ENCODE peak calls at places on chromosomes 7 and 10, in eight cellular contexts. One of them, this sample, is unnamed.

GRCh38 chr7:152341039-152341913 is 94.5 kb downstream of the KMT2C start:
- DNase-seq in choroid plexus epithelial cell: peak
- DNase-seq in AG10803: peak
- DNase-seq in Calu3: peak
- DNase-seq in lower lobe of right lung: no peak
- DNase-seq in left ventricle myocardium inferior: no peak
- DNase-seq in transverse colon: no peak
- DNase-seq in chondrocyte: no peak
- DNase-seq in this sample: no peak

GRCh38 chr7:83457022-83457892 is 191.7 kb downstream of the SEMA3E start:
- DNase-seq in chondrocyte: no peak
- DNase-seq in choroid plexus epithelial cell: peak
- DNase-seq in lower lobe of right lung: no peak
- DNase-seq in left ventricle myocardium inferior: no peak
- DNase-seq in Calu3: no peak
- DNase-seq in transverse colon: no peak
- DNase-seq in AG10803: peak
- DNase-seq in this sample: no peak

GRCh38 chr7:44213206-44213871 is 12.6 kb downstream of the YKT6 start:
- DNase-seq in chondrocyte: peak
- DNase-seq in left ventricle myocardium inferior: no peak
- DNase-seq in Calu3: no peak
- DNase-seq in lower lobe of right lung: no peak
- DNase-seq in choroid plexus epithelial cell: no peak
- DNase-seq in transverse colon: no peak
- DNase-seq in AG10803: no peak
- DNase-seq in this sample: peak

GRCh38 chr7:20796565-20796964 is 9.9 kb upstream of the SP8 start:
- DNase-seq in transverse colon: no peak
- DNase-seq in lower lobe of right lung: no peak
- DNase-seq in AG10803: no peak
- DNase-seq in left ventricle myocardium inferior: no peak
- DNase-seq in choroid plexus epithelial cell: no peak
- DNase-seq in chondrocyte: no peak
- DNase-seq in Calu3: no peak
- DNase-seq in this sample: no peak

GRCh38 chr10:89900554-89900953 is 199.2 kb downstream of the KIF20B start:
- DNase-seq in lower lobe of right lung: no peak
- DNase-seq in Calu3: no peak
- DNase-seq in AG10803: no peak
- DNase-seq in choroid plexus epithelial cell: no peak
- DNase-seq in chondrocyte: no peak
- DNase-seq in left ventricle myocardium inferior: no peak
- DNase-seq in transverse colon: no peak
- DNase-seq in this sample: no peak

GRCh38 chr7:80552304-80552703 is 40.4 kb upstream of the GNAT3 start:
- DNase-seq in transverse colon: no peak
- DNase-seq in Calu3: no peak
- DNase-seq in AG10803: peak
- DNase-seq in left ventricle myocardium inferior: no peak
- DNase-seq in lower lobe of right lung: no peak
- DNase-seq in choroid plexus epithelial cell: peak
- DNase-seq in chondrocyte: no peak
- DNase-seq in this sample: no peak

GRCh38 chr7:42982604-42983115 is 50.5 kb downstream of the MRPL32 start:
- DNase-seq in transverse colon: no peak
- DNase-seq in left ventricle myocardium inferior: no peak
- DNase-seq in Calu3: no peak
- DNase-seq in choroid plexus epithelial cell: no peak
- DNase-seq in lower lobe of right lung: no peak
- DNase-seq in chondrocyte: no peak
- DNase-seq in AG10803: no peak
- DNase-seq in this sample: no peak

GRCh38 chr7:94440460-94441039 is 45.9 kb downstream of the COL1A2 start:
- DNase-seq in Calu3: peak
- DNase-seq in choroid plexus epithelial cell: peak
- DNase-seq in chondrocyte: no peak
- DNase-seq in transverse colon: peak
- DNase-seq in left ventricle myocardium inferior: no peak
- DNase-seq in lower lobe of right lung: no peak
- DNase-seq in AG10803: peak
- DNase-seq in this sample: no peak

GRCh38 chr10:49739426-49739825 is 22.7 kb downstream of the OGDHL start:
- DNase-seq in left ventricle myocardium inferior: no peak
- DNase-seq in Calu3: no peak
- DNase-seq in chondrocyte: no peak
- DNase-seq in lower lobe of right lung: no peak
- DNase-seq in transverse colon: no peak
- DNase-seq in choroid plexus epithelial cell: no peak
- DNase-seq in AG10803: no peak
- DNase-seq in this sample: no peak

GRCh38 chr10:70774810-70775678 is 10.1 kb downstream of the TBATA start:
- DNase-seq in Calu3: no peak
- DNase-seq in lower lobe of right lung: peak
- DNase-seq in left ventricle myocardium inferior: no peak
- DNase-seq in chondrocyte: no peak
- DNase-seq in transverse colon: no peak
- DNase-seq in choroid plexus epithelial cell: no peak
- DNase-seq in AG10803: no peak
- DNase-seq in this sample: no peak

GRCh38 chr7:93883917-93884345 is 6.6 kb downstream of the TFPI2 start:
- DNase-seq in AG10803: no peak
- DNase-seq in transverse colon: no peak
- DNase-seq in lower lobe of right lung: no peak
- DNase-seq in Calu3: no peak
- DNase-seq in choroid plexus epithelial cell: peak
- DNase-seq in chondrocyte: no peak
- DNase-seq in left ventricle myocardium inferior: no peak
- DNase-seq in this sample: no peak

GRCh38 chr10:92830478-92831389 is 17.6 kb upstream of the EXOC6 start:
- DNase-seq in lower lobe of right lung: no peak
- DNase-seq in transverse colon: no peak
- DNase-seq in choroid plexus epithelial cell: no peak
- DNase-seq in AG10803: no peak
- DNase-seq in left ventricle myocardium inferior: no peak
- DNase-seq in Calu3: no peak
- DNase-seq in chondrocyte: no peak
- DNase-seq in this sample: no peak

GRCh38 chr7:132002343-132002968 is 446.0 kb upstream of the PODXL start:
- DNase-seq in lower lobe of right lung: no peak
- DNase-seq in chondrocyte: no peak
- DNase-seq in transverse colon: no peak
- DNase-seq in AG10803: no peak
- DNase-seq in left ventricle myocardium inferior: no peak
- DNase-seq in choroid plexus epithelial cell: peak
- DNase-seq in Calu3: no peak
- DNase-seq in this sample: no peak

GRCh38 chr10:132511692-132512442 is 25.7 kb upstream of the INPP5A start:
- DNase-seq in left ventricle myocardium inferior: no peak
- DNase-seq in lower lobe of right lung: no peak
- DNase-seq in choroid plexus epithelial cell: no peak
- DNase-seq in transverse colon: peak
- DNase-seq in AG10803: no peak
- DNase-seq in Calu3: no peak
- DNase-seq in chondrocyte: no peak
- DNase-seq in this sample: no peak

GRCh38 chr7:132055331-132056120 is 499.1 kb upstream of the PODXL start:
- DNase-seq in AG10803: no peak
- DNase-seq in transverse colon: no peak
- DNase-seq in left ventricle myocardium inferior: no peak
- DNase-seq in Calu3: no peak
- DNase-seq in chondrocyte: no peak
- DNase-seq in lower lobe of right lung: no peak
- DNase-seq in choroid plexus epithelial cell: no peak
- DNase-seq in this sample: no peak

GRCh38 chr7:8434290-8435002 is 1.0 kb downstream of the NXPH1 start:
- DNase-seq in chondrocyte: no peak
- DNase-seq in Calu3: no peak
- DNase-seq in left ventricle myocardium inferior: no peak
- DNase-seq in choroid plexus epithelial cell: no peak
- DNase-seq in lower lobe of right lung: no peak
- DNase-seq in AG10803: no peak
- DNase-seq in transverse colon: no peak
- DNase-seq in this sample: no peak

GRCh38 chr10:109780997-109781396 is 142.3 kb downstream of the XPNPEP1 start:
- DNase-seq in lower lobe of right lung: no peak
- DNase-seq in Calu3: no peak
- DNase-seq in transverse colon: no peak
- DNase-seq in chondrocyte: no peak
- DNase-seq in left ventricle myocardium inferior: no peak
- DNase-seq in AG10803: no peak
- DNase-seq in choroid plexus epithelial cell: no peak
- DNase-seq in this sample: no peak
- TF ChIP-seq CTCF in lower lobe of right lung: no peak
- TF ChIP-seq CTCF in Calu3: no peak
- TF ChIP-seq CTCF in transverse colon: no peak
- TF ChIP-seq CTCF in chondrocyte: no peak
- TF ChIP-seq CTCF in left ventricle myocardium inferior: no peak
- TF ChIP-seq CTCF in AG10803: no peak
- TF ChIP-seq CTCF in choroid plexus epithelial cell: no peak
- TF ChIP-seq CTCF in this sample: no peak

GRCh38 chr7:55050286-55050685 is 31.5 kb downstream of the EGFR start:
- DNase-seq in transverse colon: no peak
- DNase-seq in chondrocyte: no peak
- DNase-seq in lower lobe of right lung: no peak
- DNase-seq in Calu3: no peak
- DNase-seq in choroid plexus epithelial cell: no peak
- DNase-seq in AG10803: peak
- DNase-seq in left ventricle myocardium inferior: no peak
- DNase-seq in this sample: no peak
- TF ChIP-seq CTCF in transverse colon: no peak
- TF ChIP-seq CTCF in chondrocyte: peak
- TF ChIP-seq CTCF in lower lobe of right lung: no peak
- TF ChIP-seq CTCF in Calu3: no peak
- TF ChIP-seq CTCF in choroid plexus epithelial cell: peak
- TF ChIP-seq CTCF in AG10803: peak
- TF ChIP-seq CTCF in left ventricle myocardium inferior: no peak
- TF ChIP-seq CTCF in this sample: no peak

GRCh38 chr10:81981724-81982123 is 106.7 kb downstream of the NRG3 start:
- DNase-seq in Calu3: no peak
- DNase-seq in lower lobe of right lung: no peak
- DNase-seq in chondrocyte: no peak
- DNase-seq in left ventricle myocardium inferior: no peak
- DNase-seq in transverse colon: no peak
- DNase-seq in AG10803: no peak
- DNase-seq in choroid plexus epithelial cell: no peak
- DNase-seq in this sample: no peak

DNA sequence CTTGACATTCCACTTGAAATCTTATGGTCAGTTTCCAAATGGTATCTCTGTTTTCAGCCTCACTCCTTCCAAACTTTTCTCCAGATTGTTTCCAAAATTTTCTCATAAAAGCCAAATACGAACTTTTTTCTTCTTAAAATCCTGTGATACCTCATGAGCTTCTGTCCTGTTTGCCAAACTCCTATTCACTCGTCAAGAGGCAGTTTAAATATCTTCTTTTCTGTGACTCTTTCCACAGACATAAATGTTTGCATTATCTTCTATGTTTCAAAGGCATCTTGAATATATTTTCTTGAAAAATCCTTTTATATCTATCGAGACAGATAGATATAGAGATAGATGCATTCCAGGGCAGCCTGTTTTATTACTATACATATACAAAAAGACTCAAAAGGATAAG is 109.4 kb downstream of the NRG3 start:
- DNase-seq in left ventricle myocardium inferior: no peak
- DNase-seq in AG10803: no peak
- DNase-seq in Calu3: no peak
- DNase-seq in choroid plexus epithelial cell: no peak
- DNase-seq in chondrocyte: no peak
- DNase-seq in transverse colon: no peak
- DNase-seq in lower lobe of right lung: no peak
- DNase-seq in this sample: no peak
- TF ChIP-seq CTCF in left ventricle myocardium inferior: no peak
- TF ChIP-seq CTCF in AG10803: no peak
- TF ChIP-seq CTCF in Calu3: no peak
- TF ChIP-seq CTCF in choroid plexus epithelial cell: no peak
- TF ChIP-seq CTCF in chondrocyte: no peak
- TF ChIP-seq CTCF in transverse colon: no peak
- TF ChIP-seq CTCF in lower lobe of right lung: no peak
- TF ChIP-seq CTCF in this sample: no peak

GRCh38 chr10:43228783-43229207 is 38.1 kb downstream of the RASGEF1A start:
- DNase-seq in left ventricle myocardium inferior: peak
- DNase-seq in transverse colon: peak
- DNase-seq in chondrocyte: peak
- DNase-seq in choroid plexus epithelial cell: no peak
- DNase-seq in AG10803: no peak
- DNase-seq in lower lobe of right lung: peak
- DNase-seq in Calu3: no peak
- DNase-seq in this sample: peak

GRCh38 chr10:43231523-43232078 is 35.3 kb downstream of the RASGEF1A start:
- DNase-seq in lower lobe of right lung: peak
- DNase-seq in choroid plexus epithelial cell: no peak
- DNase-seq in AG10803: no peak
- DNase-seq in Calu3: no peak
- DNase-seq in left ventricle myocardium inferior: peak
- DNase-seq in transverse colon: peak
- DNase-seq in chondrocyte: peak
- DNase-seq in this sample: peak

GRCh38 chr10:43229208-43230061 is 37.4 kb downstream of the RASGEF1A start:
- DNase-seq in transverse colon: peak
- DNase-seq in chondrocyte: peak
- DNase-seq in AG10803: no peak
- DNase-seq in Calu3: peak
- DNase-seq in lower lobe of right lung: peak
- DNase-seq in choroid plexus epithelial cell: no peak
- DNase-seq in left ventricle myocardium inferior: peak
- DNase-seq in this sample: peak

GRCh38 chr10:43230909-43231522 is 35.8 kb downstream of the RASGEF1A start:
- DNase-seq in left ventricle myocardium inferior: peak
- DNase-seq in AG10803: no peak
- DNase-seq in transverse colon: peak
- DNase-seq in lower lobe of right lung: peak
- DNase-seq in Calu3: no peak
- DNase-seq in chondrocyte: peak
- DNase-seq in choroid plexus epithelial cell: no peak
- DNase-seq in this sample: no peak

DNA sequence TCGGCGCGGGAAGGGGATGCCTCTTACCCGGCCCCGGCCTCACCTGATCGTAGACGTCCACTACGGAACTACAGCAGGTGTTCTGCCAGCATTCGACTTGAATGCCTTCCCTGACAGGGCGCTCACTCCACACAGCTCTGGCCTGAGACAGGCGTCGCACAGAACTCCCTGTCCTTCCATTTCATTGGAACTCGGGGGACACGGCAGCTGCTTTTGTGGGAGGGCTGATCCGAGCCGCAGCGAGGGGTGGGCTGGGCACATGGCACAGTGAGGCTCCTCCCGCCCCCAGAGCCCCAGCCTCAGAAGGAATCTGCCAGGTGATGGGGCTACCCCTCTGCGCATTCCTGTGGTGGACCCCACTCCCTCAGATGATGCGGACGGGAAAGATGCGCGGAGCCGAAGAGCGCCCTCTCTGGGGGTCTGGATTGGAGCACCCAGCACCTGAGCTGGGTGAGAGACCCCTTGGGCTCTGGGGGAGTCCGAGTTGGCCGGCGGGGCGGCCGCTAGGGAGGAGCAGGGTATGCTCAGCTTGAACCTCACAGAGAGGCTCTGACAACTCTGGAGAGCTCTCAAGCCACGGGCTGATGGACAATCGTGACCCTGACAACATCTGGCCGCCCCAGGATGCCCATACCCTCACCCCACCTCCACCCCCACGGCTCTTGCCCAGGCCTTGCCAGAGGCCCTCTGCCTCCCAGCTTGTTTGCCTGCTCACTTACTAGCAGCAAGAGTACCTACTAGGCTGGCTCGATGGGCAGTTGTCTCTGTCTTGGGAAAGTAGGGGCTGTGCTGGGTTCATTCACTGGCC is 36.6 kb downstream of the RASGEF1A start:
- DNase-seq in AG10803: no peak
- DNase-seq in choroid plexus epithelial cell: no peak
- DNase-seq in chondrocyte: peak
- DNase-seq in transverse colon: peak
- DNase-seq in Calu3: no peak
- DNase-seq in left ventricle myocardium inferior: peak
- DNase-seq in lower lobe of right lung: peak
- DNase-seq in this sample: peak
- TF ChIP-seq CTCF in AG10803: no peak
- TF ChIP-seq CTCF in choroid plexus epithelial cell: no peak
- TF ChIP-seq CTCF in chondrocyte: no peak
- TF ChIP-seq CTCF in transverse colon: no peak
- TF ChIP-seq CTCF in Calu3: no peak
- TF ChIP-seq CTCF in left ventricle myocardium inferior: no peak
- TF ChIP-seq CTCF in lower lobe of right lung: no peak
- TF ChIP-seq CTCF in this sample: no peak